ENCODE peak calls at places on chromosomes 11 and 22, in seven cellular contexts. Y is ACHN; W is HAP-1; R is GDM1; G is activated CD4-positive, alpha-beta T cell treated with anti-CD3 and anti-CD28 coated beads, Interleukin-2, amount 50 U/mL, for 24 hours; B is Caco-2; N is WTC11. H is an unnamed sample.

GRCh38 chr11:100791873-100792272 is 104.8 kb downstream of the ARHGAP42 start:
- DNase-seq in Y (no peak), N (no peak), G (no peak), W (peak; percentile 74), B (no peak), R (no peak), H (no peak)

GRCh38 chr22:37714634-37715033 is 17.8 kb downstream of the TRIOBP start:
- DNase-seq in W (no peak), B (no peak), G (no peak), N (no peak), Y (no peak), R (no peak), H (no peak)

GRCh38 chr22:27628891-27629631 is 172.5 kb downstream of the MN1 start:
- DNase-seq in Y (no peak), N (no peak), G (no peak), R (no peak), W (no peak), B (no peak), H (no peak)

GRCh38 chr11:85114786-85115185 is 512.4 kb downstream of the DLG2 start:
- DNase-seq in G (no peak), N (no peak), W (no peak), R (no peak), Y (no peak), B (no peak), H (no peak)

GRCh38 chr22:43923631-43924548 is at the start of gene PNPLA3:
- DNase-seq in N (peak; percentile 98), R (peak; percentile 69), Y (peak; percentile 84), B (peak; percentile 92), W (peak; percentile 78), G (peak; percentile 71), H (peak; percentile 93)

GRCh38 chr11:84686726-84687125 is 940.4 kb downstream of the DLG2 start:
- DNase-seq in W (no peak), N (no peak), Y (no peak), B (no peak), G (no peak), R (peak; percentile 88), H (no peak)

GRCh38 chr11:70580036-70580805 is 181.9 kb downstream of the CTTN start:
- DNase-seq in G (no peak), W (no peak), B (no peak), Y (no peak), N (no peak), R (no peak), H (peak; percentile 37)

GRCh38 chr11:44654596-44654995 is 72.2 kb upstream of the TSPAN18 start:
- DNase-seq in N (no peak), B (no peak), R (no peak), G (no peak), W (no peak), Y (no peak), H (no peak)

GRCh38 chr11:10333490-10333889 is 28.6 kb downstream of the ADM start:
- DNase-seq in B (no peak), Y (no peak), W (no peak), G (no peak), R (no peak), N (no peak), H (no peak)

GRCh38 chr11:20178976-20179375 is 18.7 kb upstream of the DBX1 start:
- DNase-seq in Y (no peak), W (no peak), N (no peak), G (no peak), R (no peak), B (no peak), H (no peak)

GRCh38 chr11:78045851-78046485 is 17.7 kb upstream of the THRSP start:
- DNase-seq in Y (peak; percentile 61), R (peak; percentile 56), G (peak; percentile 62), B (peak; percentile 80), N (peak; percentile 82), W (peak; percentile 74), H (no peak)

GRCh38 chr11:83023410-83023809 is 48.3 kb downstream of the RAB30 start:
- DNase-seq in Y (no peak), N (no peak), G (no peak), B (no peak), W (no peak), R (no peak), H (no peak)

GRCh38 chr22:37968452-37969251 is 15.2 kb downstream of the POLR2F start:
- DNase-seq in B (no peak), G (no peak), N (no peak), W (no peak), R (no peak), Y (no peak), H (no peak)

GRCh38 chr11:121514401-121514981 is 61.7 kb upstream of the SORL1-AS1 start:
- DNase-seq in N (no peak), R (no peak), W (no peak), Y (no peak), B (no peak), G (no peak), H (no peak)

GRCh38 chr11:33692013-33692504 is 8.6 kb downstream of the C11orf91 start:
- DNase-seq in N (no peak), Y (peak; percentile 97), R (no peak), G (no peak), W (no peak), B (no peak), H (peak; percentile 82)

GRCh38 chr11:62543680-62544444 is 2.7 kb downstream of the AHNAK start:
- DNase-seq in Y (no peak), R (no peak), N (no peak), G (no peak), B (no peak), W (no peak), H (no peak)

GRCh38 chr11:105900515-105901035 is 121.5 kb downstream of the MSANTD4 start:
- DNase-seq in R (no peak), B (no peak), Y (no peak), G (no peak), N (no peak), W (no peak), H (no peak)

GRCh38 chr11:9703280-9703679 is 39.4 kb downstream of the SWAP70 start:
- DNase-seq in Y (no peak), R (no peak), W (no peak), G (no peak), B (no peak), N (no peak), H (no peak)

H was measured in RWPE2.